ENCODE peak calls at places on chromosomes 3 and 15, in nine cellular contexts. One of them, this sample, is unnamed.

GRCh38 chr3:179840985-179841384 is 188.1 kb downstream of the USP13 start:
- DNase-seq in neural crest cell: no peak
- DNase-seq in uterus: no peak
- DNase-seq in RWPE2: peak
- DNase-seq in progenitor cell of endocrine pancreas: no peak
- DNase-seq in cardiac fibroblast: peak
- DNase-seq in nephron progenitor cell: no peak
- DNase-seq in GM13977: no peak
- DNase-seq in fibroblast of mammary gland: peak
- DNase-seq in this sample: no peak

GRCh38 chr3:132399054-132399929 is 18.0 kb upstream of the DNAJC13 start:
- DNase-seq in neural crest cell: peak
- DNase-seq in uterus: no peak
- DNase-seq in RWPE2: no peak
- DNase-seq in progenitor cell of endocrine pancreas: peak
- DNase-seq in cardiac fibroblast: peak
- DNase-seq in nephron progenitor cell: peak
- DNase-seq in GM13977: peak
- DNase-seq in fibroblast of mammary gland: peak
- DNase-seq in this sample: no peak

GRCh38 chr3:117603097-117603496 is 893.5 kb downstream of the TUSC7 start:
- DNase-seq in neural crest cell: no peak
- DNase-seq in uterus: no peak
- DNase-seq in RWPE2: no peak
- DNase-seq in progenitor cell of endocrine pancreas: no peak
- DNase-seq in cardiac fibroblast: no peak
- DNase-seq in nephron progenitor cell: no peak
- DNase-seq in GM13977: peak
- DNase-seq in fibroblast of mammary gland: no peak
- DNase-seq in this sample: no peak

GRCh38 chr3:111315911-111316310 is 226.1 kb upstream of the CD96 start:
- DNase-seq in neural crest cell: no peak
- DNase-seq in uterus: no peak
- DNase-seq in RWPE2: no peak
- DNase-seq in progenitor cell of endocrine pancreas: no peak
- DNase-seq in cardiac fibroblast: peak
- DNase-seq in nephron progenitor cell: no peak
- DNase-seq in GM13977: no peak
- DNase-seq in fibroblast of mammary gland: peak
- DNase-seq in this sample: no peak

GRCh38 chr3:53570709-53571108 is 76.3 kb downstream of the CACNA1D start:
- DNase-seq in neural crest cell: no peak
- DNase-seq in uterus: no peak
- DNase-seq in RWPE2: no peak
- DNase-seq in progenitor cell of endocrine pancreas: no peak
- DNase-seq in cardiac fibroblast: peak
- DNase-seq in nephron progenitor cell: no peak
- DNase-seq in GM13977: no peak
- DNase-seq in fibroblast of mammary gland: peak
- DNase-seq in this sample: no peak

GRCh38 chr3:131047582-131047981 is 20.9 kb downstream of the NEK11 start:
- DNase-seq in neural crest cell: no peak
- DNase-seq in uterus: no peak
- DNase-seq in RWPE2: no peak
- DNase-seq in progenitor cell of endocrine pancreas: no peak
- DNase-seq in cardiac fibroblast: no peak
- DNase-seq in nephron progenitor cell: no peak
- DNase-seq in GM13977: no peak
- DNase-seq in fibroblast of mammary gland: no peak
- DNase-seq in this sample: no peak

GRCh38 chr3:908839-909238 is 184.0 kb upstream of the CNTN6 start:
- DNase-seq in neural crest cell: no peak
- DNase-seq in uterus: no peak
- DNase-seq in RWPE2: no peak
- DNase-seq in progenitor cell of endocrine pancreas: no peak
- DNase-seq in cardiac fibroblast: no peak
- DNase-seq in nephron progenitor cell: no peak
- DNase-seq in GM13977: no peak
- DNase-seq in fibroblast of mammary gland: no peak
- DNase-seq in this sample: no peak

GRCh38 chr3:170709046-170709445 is 123.2 kb upstream of the SLC7A14 start:
- DNase-seq in neural crest cell: no peak
- DNase-seq in uterus: no peak
- DNase-seq in RWPE2: no peak
- DNase-seq in progenitor cell of endocrine pancreas: no peak
- DNase-seq in cardiac fibroblast: peak
- DNase-seq in nephron progenitor cell: no peak
- DNase-seq in GM13977: no peak
- DNase-seq in fibroblast of mammary gland: peak
- DNase-seq in this sample: no peak

GRCh38 chr15:36432162-36432561 is 147.3 kb upstream of the CDIN1 start:
- DNase-seq in neural crest cell: no peak
- DNase-seq in uterus: no peak
- DNase-seq in RWPE2: no peak
- DNase-seq in progenitor cell of endocrine pancreas: no peak
- DNase-seq in cardiac fibroblast: no peak
- DNase-seq in nephron progenitor cell: no peak
- DNase-seq in GM13977: no peak
- DNase-seq in fibroblast of mammary gland: peak
- DNase-seq in this sample: no peak

GRCh38 chr15:55868707-55869106 is 124.7 kb downstream of the NEDD4 start:
- DNase-seq in neural crest cell: no peak
- DNase-seq in uterus: no peak
- DNase-seq in RWPE2: no peak
- DNase-seq in progenitor cell of endocrine pancreas: no peak
- DNase-seq in cardiac fibroblast: no peak
- DNase-seq in nephron progenitor cell: no peak
- DNase-seq in GM13977: no peak
- DNase-seq in fibroblast of mammary gland: peak
- DNase-seq in this sample: no peak

GRCh38 chr15:28984421-28985375 is 98.9 kb downstream of the APBA2 start:
- DNase-seq in neural crest cell: peak
- DNase-seq in uterus: no peak
- DNase-seq in RWPE2: no peak
- DNase-seq in progenitor cell of endocrine pancreas: no peak
- DNase-seq in cardiac fibroblast: peak
- DNase-seq in nephron progenitor cell: peak
- DNase-seq in GM13977: no peak
- DNase-seq in fibroblast of mammary gland: peak
- DNase-seq in this sample: no peak

GRCh38 chr3:2958553-2958952 is 151.6 kb downstream of the IL5RA start:
- DNase-seq in neural crest cell: no peak
- DNase-seq in uterus: no peak
- DNase-seq in RWPE2: no peak
- DNase-seq in progenitor cell of endocrine pancreas: no peak
- DNase-seq in cardiac fibroblast: no peak
- DNase-seq in nephron progenitor cell: no peak
- DNase-seq in GM13977: no peak
- DNase-seq in fibroblast of mammary gland: no peak
- DNase-seq in this sample: no peak

GRCh38 chr3:12178091-12178820 is 19.5 kb upstream of the TIMP4 start:
- DNase-seq in neural crest cell: no peak
- DNase-seq in uterus: peak
- DNase-seq in RWPE2: no peak
- DNase-seq in progenitor cell of endocrine pancreas: no peak
- DNase-seq in cardiac fibroblast: peak
- DNase-seq in nephron progenitor cell: no peak
- DNase-seq in GM13977: no peak
- DNase-seq in fibroblast of mammary gland: peak
- DNase-seq in this sample: no peak

GRCh38 chr15:80727596-80727995 is 32.5 kb downstream of the ABHD17C start:
- DNase-seq in neural crest cell: no peak
- DNase-seq in uterus: no peak
- DNase-seq in RWPE2: no peak
- DNase-seq in progenitor cell of endocrine pancreas: no peak
- DNase-seq in cardiac fibroblast: no peak
- DNase-seq in nephron progenitor cell: no peak
- DNase-seq in GM13977: no peak
- DNase-seq in fibroblast of mammary gland: no peak
- DNase-seq in this sample: no peak

GRCh38 chr15:101441706-101442105 is 47.8 kb downstream of the PCSK6 start:
- DNase-seq in neural crest cell: no peak
- DNase-seq in uterus: no peak
- DNase-seq in RWPE2: peak
- DNase-seq in progenitor cell of endocrine pancreas: no peak
- DNase-seq in cardiac fibroblast: no peak
- DNase-seq in nephron progenitor cell: no peak
- DNase-seq in GM13977: no peak
- DNase-seq in fibroblast of mammary gland: no peak
- DNase-seq in this sample: no peak

GRCh38 chr3:138068579-138069174 is 46.7 kb downstream of the DZIP1L start:
- DNase-seq in neural crest cell: peak
- DNase-seq in uterus: peak
- DNase-seq in RWPE2: no peak
- DNase-seq in progenitor cell of endocrine pancreas: peak
- DNase-seq in cardiac fibroblast: peak
- DNase-seq in nephron progenitor cell: peak
- DNase-seq in GM13977: peak
- DNase-seq in fibroblast of mammary gland: peak
- DNase-seq in this sample: no peak

GRCh38 chr3:64505419-64505818 is 182.4 kb downstream of the ADAMTS9 start:
- DNase-seq in neural crest cell: no peak
- DNase-seq in uterus: no peak
- DNase-seq in RWPE2: no peak
- DNase-seq in progenitor cell of endocrine pancreas: no peak
- DNase-seq in cardiac fibroblast: no peak
- DNase-seq in nephron progenitor cell: no peak
- DNase-seq in GM13977: no peak
- DNase-seq in fibroblast of mammary gland: no peak
- DNase-seq in this sample: no peak

GRCh38 chr3:188319569-188319968 is 165.6 kb downstream of the LPP start:
- DNase-seq in neural crest cell: no peak
- DNase-seq in uterus: no peak
- DNase-seq in RWPE2: no peak
- DNase-seq in progenitor cell of endocrine pancreas: no peak
- DNase-seq in cardiac fibroblast: no peak
- DNase-seq in nephron progenitor cell: no peak
- DNase-seq in GM13977: no peak
- DNase-seq in fibroblast of mammary gland: peak
- DNase-seq in this sample: no peak

GRCh38 chr15:77094397-77095030 is 23.6 kb upstream of the TSPAN3 start:
- DNase-seq in neural crest cell: no peak
- DNase-seq in uterus: no peak
- DNase-seq in RWPE2: no peak
- DNase-seq in progenitor cell of endocrine pancreas: no peak
- DNase-seq in cardiac fibroblast: no peak
- DNase-seq in nephron progenitor cell: no peak
- DNase-seq in GM13977: no peak
- DNase-seq in fibroblast of mammary gland: no peak
- DNase-seq in this sample: no peak
- TF ChIP-seq CTCF in neural crest cell: peak
- TF ChIP-seq CTCF in uterus: no peak
- TF ChIP-seq CTCF in RWPE2: no peak
- TF ChIP-seq CTCF in progenitor cell of endocrine pancreas: peak
- TF ChIP-seq CTCF in cardiac fibroblast: peak
- TF ChIP-seq CTCF in nephron progenitor cell: no peak
- TF ChIP-seq CTCF in GM13977: no peak
- TF ChIP-seq CTCF in fibroblast of mammary gland: peak
- TF ChIP-seq CTCF in this sample: peak

GRCh38 chr3:153290278-153291015 is 128.4 kb downstream of the RAP2B start:
- DNase-seq in neural crest cell: no peak
- DNase-seq in uterus: no peak
- DNase-seq in RWPE2: no peak
- DNase-seq in progenitor cell of endocrine pancreas: no peak
- DNase-seq in cardiac fibroblast: no peak
- DNase-seq in nephron progenitor cell: no peak
- DNase-seq in GM13977: no peak
- DNase-seq in fibroblast of mammary gland: peak
- DNase-seq in this sample: no peak
- TF ChIP-seq CTCF in neural crest cell: peak
- TF ChIP-seq CTCF in uterus: no peak
- TF ChIP-seq CTCF in RWPE2: peak
- TF ChIP-seq CTCF in progenitor cell of endocrine pancreas: no peak
- TF ChIP-seq CTCF in cardiac fibroblast: peak
- TF ChIP-seq CTCF in nephron progenitor cell: no peak
- TF ChIP-seq CTCF in GM13977: peak
- TF ChIP-seq CTCF in fibroblast of mammary gland: peak
- TF ChIP-seq CTCF in this sample: peak

DNA sequence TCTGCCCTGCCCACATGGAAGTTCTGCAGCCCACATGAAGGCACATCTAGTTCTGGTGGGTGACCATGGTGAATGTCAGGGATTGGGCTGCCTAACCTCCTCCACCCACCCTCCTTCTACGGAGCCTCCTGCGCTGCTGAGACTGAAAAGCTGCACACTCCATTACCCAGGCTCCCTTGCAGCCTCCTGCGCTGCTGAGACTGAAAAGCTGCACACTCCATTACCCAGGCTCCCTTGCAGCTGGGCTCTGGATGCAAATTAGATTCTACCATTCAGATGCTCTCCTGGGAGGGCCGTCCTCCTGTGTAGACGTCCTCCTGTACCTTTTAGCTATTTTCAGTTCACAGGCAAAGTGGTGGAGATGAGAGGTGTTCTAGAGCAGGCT is 32.1 kb downstream of the POMGNT2 start:
- DNase-seq in neural crest cell: no peak
- DNase-seq in uterus: no peak
- DNase-seq in RWPE2: no peak
- DNase-seq in progenitor cell of endocrine pancreas: no peak
- DNase-seq in cardiac fibroblast: no peak
- DNase-seq in nephron progenitor cell: no peak
- DNase-seq in GM13977: no peak
- DNase-seq in fibroblast of mammary gland: no peak
- DNase-seq in this sample: no peak
- TF ChIP-seq CTCF in neural crest cell: no peak
- TF ChIP-seq CTCF in uterus: no peak
- TF ChIP-seq CTCF in RWPE2: no peak
- TF ChIP-seq CTCF in progenitor cell of endocrine pancreas: no peak
- TF ChIP-seq CTCF in cardiac fibroblast: no peak
- TF ChIP-seq CTCF in nephron progenitor cell: no peak
- TF ChIP-seq CTCF in GM13977: no peak
- TF ChIP-seq CTCF in fibroblast of mammary gland: no peak
- TF ChIP-seq CTCF in this sample: no peak

GRCh38 chr15:65837301-65838283 is 31.7 kb upstream of the RAB11A start:
- DNase-seq in neural crest cell: no peak
- DNase-seq in uterus: no peak
- DNase-seq in RWPE2: no peak
- DNase-seq in progenitor cell of endocrine pancreas: no peak
- DNase-seq in cardiac fibroblast: no peak
- DNase-seq in nephron progenitor cell: no peak
- DNase-seq in GM13977: no peak
- DNase-seq in fibroblast of mammary gland: no peak
- DNase-seq in this sample: no peak

GRCh38 chr15:65834603-65835282 is 34.5 kb upstream of the RAB11A start:
- DNase-seq in neural crest cell: no peak
- DNase-seq in uterus: no peak
- DNase-seq in RWPE2: no peak
- DNase-seq in progenitor cell of endocrine pancreas: no peak
- DNase-seq in cardiac fibroblast: no peak
- DNase-seq in nephron progenitor cell: no peak
- DNase-seq in GM13977: no peak
- DNase-seq in fibroblast of mammary gland: no peak
- DNase-seq in this sample: no peak

GRCh38 chr15:65835452-65835851 is 33.8 kb upstream of the RAB11A start:
- DNase-seq in neural crest cell: no peak
- DNase-seq in uterus: no peak
- DNase-seq in RWPE2: no peak
- DNase-seq in progenitor cell of endocrine pancreas: no peak
- DNase-seq in cardiac fibroblast: no peak
- DNase-seq in nephron progenitor cell: no peak
- DNase-seq in GM13977: no peak
- DNase-seq in fibroblast of mammary gland: no peak
- DNase-seq in this sample: no peak

GRCh38 chr15:65839354-65839901 is 29.9 kb upstream of the RAB11A start:
- DNase-seq in neural crest cell: no peak
- DNase-seq in uterus: no peak
- DNase-seq in RWPE2: no peak
- DNase-seq in progenitor cell of endocrine pancreas: no peak
- DNase-seq in cardiac fibroblast: no peak
- DNase-seq in nephron progenitor cell: no peak
- DNase-seq in GM13977: no peak
- DNase-seq in fibroblast of mammary gland: no peak
- DNase-seq in this sample: no peak

GRCh38 chr15:65836665-65837064 is 32.6 kb upstream of the RAB11A start:
- DNase-seq in neural crest cell: no peak
- DNase-seq in uterus: no peak
- DNase-seq in RWPE2: no peak
- DNase-seq in progenitor cell of endocrine pancreas: no peak
- DNase-seq in cardiac fibroblast: no peak
- DNase-seq in nephron progenitor cell: no peak
- DNase-seq in GM13977: no peak
- DNase-seq in fibroblast of mammary gland: no peak
- DNase-seq in this sample: no peak
- TF ChIP-seq CTCF in neural crest cell: peak
- TF ChIP-seq CTCF in uterus: no peak
- TF ChIP-seq CTCF in RWPE2: peak
- TF ChIP-seq CTCF in progenitor cell of endocrine pancreas: peak
- TF ChIP-seq CTCF in cardiac fibroblast: peak
- TF ChIP-seq CTCF in nephron progenitor cell: peak
- TF ChIP-seq CTCF in GM13977: peak
- TF ChIP-seq CTCF in fibroblast of mammary gland: peak
- TF ChIP-seq CTCF in this sample: peak

This sample was measured in chondrocyte.